ENCODE peak calls at places on chromosomes 11 and 22, in six cellular contexts. U, V, K, J, F and G are unnamed samples.

GRCh38 chr11:71999360-71999759 is 651 bp downstream of the IL18BP start:
- DNase-seq in U (no peak), V (no peak), K (peak), J (peak), F (no peak), G (no peak)

GRCh38 chr11:68033708-68034045 is 3.2 kb downstream of the NDUFS8 start:
- DNase-seq in U (no peak), V (no peak), K (no peak), J (no peak), F (no peak), G (no peak)

GRCh38 chr11:10930224-10930960 is 72.5 kb upstream of the ZBED5 start:
- DNase-seq in U (no peak), V (peak), K (peak), J (peak), F (peak), G (peak)

GRCh38 chr11:12777208-12777874 is 103.1 kb downstream of the TEAD1 start:
- DNase-seq in U (peak), V (no peak), K (no peak), J (peak), F (no peak), G (no peak)

GRCh38 chr11:70472240-70472639 is 73.9 kb downstream of the CTTN start:
- DNase-seq in U (no peak), V (no peak), K (no peak), J (no peak), F (no peak), G (no peak)

GRCh38 chr11:2686360-2687222 is 13.2 kb downstream of the KCNQ1OT1 start:
- DNase-seq in U (no peak), V (no peak), K (no peak), J (no peak), F (no peak), G (no peak)

GRCh38 chr11:132300283-132300682 is 929.9 kb downstream of the NTM start:
- DNase-seq in U (no peak), V (no peak), K (no peak), J (no peak), F (no peak), G (peak)

GRCh38 chr11:57530596-57531507 is at the start of gene TIMM10:
- DNase-seq in U (peak), V (peak), K (peak), J (peak), F (peak), G (peak)

GRCh38 chr22:39941661-39942060 is 18.5 kb upstream of the TMA7B start:
- DNase-seq in U (no peak), V (no peak), K (no peak), J (no peak), F (no peak), G (no peak)

GRCh38 chr22:49768961-49769690 is 58.5 kb downstream of the BRD1 start:
- DNase-seq in U (no peak), V (no peak), K (no peak), J (peak), F (no peak), G (no peak)

GRCh38 chr11:73141031-73141308 is 1.1 kb downstream of the FCHSD2 start:
- DNase-seq in U (no peak), V (peak), K (no peak), J (no peak), F (peak), G (no peak)

GRCh38 chr11:96263361-96263763 is 79.6 kb downstream of the MAML2 start:
- DNase-seq in U (peak), V (no peak), K (no peak), J (peak), F (no peak), G (peak)

GRCh38 chr11:10606536-10607208 is 38.2 kb upstream of the LYVE1 start:
- DNase-seq in U (no peak), V (no peak), K (no peak), J (peak), F (no peak), G (peak)

GRCh38 chr22:30033891-30034290 is 46.4 kb upstream of the HORMAD2 start:
- DNase-seq in U (no peak), V (no peak), K (no peak), J (no peak), F (no peak), G (peak)